ENCODE peak calls at places on chromosomes 3 and 15, in seven cellular contexts. One of them, this sample, is unnamed.

GRCh38 chr3:65030847-65031463 is 343.2 kb upstream of the ADAMTS9 start:
- DNase-seq in IMR-90: peak
- DNase-seq in heart left ventricle: no peak
- DNase-seq in posterior vena cava: no peak
- DNase-seq in tibial nerve: no peak
- DNase-seq in H7: no peak
- DNase-seq in T-helper 17 cell: no peak
- DNase-seq in this sample: no peak

GRCh38 chr15:66566963-66567531 is 1.2 kb upstream of the LCTL start:
- DNase-seq in IMR-90: peak
- DNase-seq in heart left ventricle: peak
- DNase-seq in posterior vena cava: peak
- DNase-seq in tibial nerve: no peak
- DNase-seq in H7: peak
- DNase-seq in T-helper 17 cell: peak
- DNase-seq in this sample: no peak

GRCh38 chr15:85380860-85381535 is 595 bp downstream of the AKAP13 start:
- DNase-seq in IMR-90: no peak
- DNase-seq in heart left ventricle: peak
- DNase-seq in posterior vena cava: peak
- DNase-seq in tibial nerve: no peak
- DNase-seq in H7: peak
- DNase-seq in T-helper 17 cell: peak
- DNase-seq in this sample: peak

GRCh38 chr3:148221303-148221702 is 476.4 kb upstream of the AGTR1 start:
- DNase-seq in IMR-90: no peak
- DNase-seq in heart left ventricle: no peak
- DNase-seq in posterior vena cava: no peak
- DNase-seq in tibial nerve: no peak
- DNase-seq in H7: no peak
- DNase-seq in T-helper 17 cell: no peak
- DNase-seq in this sample: no peak

GRCh38 chr15:65532738-65533051 is 2.4 kb downstream of the HACD3 start:
- DNase-seq in IMR-90: peak
- DNase-seq in heart left ventricle: no peak
- DNase-seq in posterior vena cava: no peak
- DNase-seq in tibial nerve: no peak
- DNase-seq in H7: no peak
- DNase-seq in T-helper 17 cell: no peak
- DNase-seq in this sample: no peak

GRCh38 chr15:56286213-56286612 is 42.5 kb upstream of the RFX7 start:
- DNase-seq in IMR-90: no peak
- DNase-seq in heart left ventricle: no peak
- DNase-seq in posterior vena cava: no peak
- DNase-seq in tibial nerve: no peak
- DNase-seq in H7: peak
- DNase-seq in T-helper 17 cell: no peak
- DNase-seq in this sample: no peak

GRCh38 chr3:146382386-146382785 is 87.0 kb downstream of the PLSCR2 start:
- DNase-seq in IMR-90: peak
- DNase-seq in heart left ventricle: no peak
- DNase-seq in posterior vena cava: no peak
- DNase-seq in tibial nerve: no peak
- DNase-seq in H7: peak
- DNase-seq in T-helper 17 cell: no peak
- DNase-seq in this sample: no peak

GRCh38 chr3:25449857-25450256 is 21.8 kb downstream of the RARB start:
- DNase-seq in IMR-90: no peak
- DNase-seq in heart left ventricle: no peak
- DNase-seq in posterior vena cava: no peak
- DNase-seq in tibial nerve: no peak
- DNase-seq in H7: no peak
- DNase-seq in T-helper 17 cell: no peak
- DNase-seq in this sample: no peak

GRCh38 chr3:71156062-71156665 is 427.4 kb downstream of the FOXP1 start:
- DNase-seq in IMR-90: no peak
- DNase-seq in heart left ventricle: no peak
- DNase-seq in posterior vena cava: no peak
- DNase-seq in tibial nerve: no peak
- DNase-seq in H7: peak
- DNase-seq in T-helper 17 cell: no peak
- DNase-seq in this sample: no peak